ENCODE peak calls at places on chromosomes 11 and 22, in eight cellular contexts. R is mucosa of descending colon, C is GM20000, I is endothelial cell, D is right lobe of liver, H is body of pancreas, N is epithelial cell of esophagus, F is upper lobe of right lung. E is an unnamed sample.

GRCh38 chr11:5038336-5038735 is 8.0 kb upstream of the OR52J3 start:
- DNase-seq in F (no peak), I (no peak), D (no peak), C (no peak), R (no peak), N (no peak), H (no peak), E (no peak)

GRCh38 chr22:49362393-49362792 is 465.3 kb downstream of the BRD1 start:
- DNase-seq in D (no peak), R (no peak), F (no peak), C (no peak), N (no peak), I (no peak), H (no peak), E (no peak)

GRCh38 chr11:72781313-72782080 is 12.3 kb downstream of the STARD10 start:
- DNase-seq in N (peak; percentile 40), I (peak; percentile 37), R (peak; percentile 78), D (peak; percentile 67), F (peak; percentile 80), C (peak; percentile 89), H (peak; percentile 56), E (no peak)

GRCh38 chr11:3989251-3989650 is 105.3 kb upstream of the RRM1 start:
- DNase-seq in D (no peak), R (peak; percentile 30), C (no peak), H (no peak), I (peak; percentile 23), N (no peak), F (no peak), E (no peak)

GRCh38 chr11:112962854-112963367 is 1.7 kb downstream of the NCAM1 start:
- DNase-seq in R (peak; percentile 59), I (peak; percentile 44), H (peak; percentile 38), F (peak; percentile 65), C (peak; percentile 19), D (peak; percentile 48), N (no peak), E (peak; percentile 68)

GRCh38 chr22:17712441-17712840 is 61.8 kb downstream of the BID start:
- DNase-seq in H (no peak), F (no peak), I (no peak), R (no peak), D (no peak), C (no peak), N (peak; percentile 34), E (no peak)

GRCh38 chr11:62791501-62792192 is at the start of gene TMEM223:
- DNase-seq in I (peak; percentile 83), D (peak; percentile 91), N (peak; percentile 85), F (peak; percentile 95), C (peak; percentile 92), H (peak; percentile 85), R (peak; percentile 94), E (peak; percentile 95)

GRCh38 chr22:19108807-19109197 is 13.4 kb downstream of the DGCR2 start:
- DNase-seq in H (no peak), F (no peak), R (no peak), I (no peak), D (no peak), C (no peak), N (peak; percentile 74), E (peak; percentile 11)

GRCh38 chr11:65589444-65590239 is 6.0 kb downstream of the KCNK7 start:
- DNase-seq in I (no peak), H (no peak), D (no peak), N (no peak), F (no peak), C (peak; percentile 87), R (peak; percentile 31), E (no peak)

GRCh38 chr11:2574553-2575535 is 125.0 kb downstream of the KCNQ1OT1 start:
- DNase-seq in D (peak; percentile 42), C (no peak), R (peak; percentile 62), H (no peak), I (no peak), F (peak; percentile 60), N (peak; percentile 3), E (peak; percentile 90)

GRCh38 chr11:819943-820649 is 1.4 kb downstream of the PNPLA2 start:
- DNase-seq in H (peak; percentile 98), F (peak; percentile 97), D (peak; percentile 98), R (peak; percentile 95), N (peak; percentile 85), C (peak; percentile 94), I (peak; percentile 66), E (no peak)

GRCh38 chr11:12053606-12054361 is 45.4 kb upstream of the DKK3 start:
- DNase-seq in F (no peak), H (no peak), N (no peak), I (no peak), D (peak; percentile 89), C (no peak), R (no peak), E (no peak)

GRCh38 chr11:77819921-77820564 is 479 bp downstream of the RSF1 start:
- DNase-seq in N (peak; percentile 41), R (peak; percentile 69), F (peak; percentile 76), D (peak; percentile 55), I (peak; percentile 44), H (peak; percentile 40), C (peak; percentile 40), E (no peak)

GRCh38 chr11:115769891-115770290 is 265.7 kb upstream of the CADM1 start:
- DNase-seq in H (no peak), N (no peak), C (no peak), I (no peak), F (no peak), R (no peak), D (no peak), E (no peak)

GRCh38 chr11:120334894-120335462 is 1.2 kb upstream of the ARHGEF12 start:
- DNase-seq in D (peak; percentile 66), N (peak; percentile 86), H (peak; percentile 85), F (no peak), I (peak; percentile 70), R (no peak), C (peak; percentile 79), E (no peak)

DNA sequence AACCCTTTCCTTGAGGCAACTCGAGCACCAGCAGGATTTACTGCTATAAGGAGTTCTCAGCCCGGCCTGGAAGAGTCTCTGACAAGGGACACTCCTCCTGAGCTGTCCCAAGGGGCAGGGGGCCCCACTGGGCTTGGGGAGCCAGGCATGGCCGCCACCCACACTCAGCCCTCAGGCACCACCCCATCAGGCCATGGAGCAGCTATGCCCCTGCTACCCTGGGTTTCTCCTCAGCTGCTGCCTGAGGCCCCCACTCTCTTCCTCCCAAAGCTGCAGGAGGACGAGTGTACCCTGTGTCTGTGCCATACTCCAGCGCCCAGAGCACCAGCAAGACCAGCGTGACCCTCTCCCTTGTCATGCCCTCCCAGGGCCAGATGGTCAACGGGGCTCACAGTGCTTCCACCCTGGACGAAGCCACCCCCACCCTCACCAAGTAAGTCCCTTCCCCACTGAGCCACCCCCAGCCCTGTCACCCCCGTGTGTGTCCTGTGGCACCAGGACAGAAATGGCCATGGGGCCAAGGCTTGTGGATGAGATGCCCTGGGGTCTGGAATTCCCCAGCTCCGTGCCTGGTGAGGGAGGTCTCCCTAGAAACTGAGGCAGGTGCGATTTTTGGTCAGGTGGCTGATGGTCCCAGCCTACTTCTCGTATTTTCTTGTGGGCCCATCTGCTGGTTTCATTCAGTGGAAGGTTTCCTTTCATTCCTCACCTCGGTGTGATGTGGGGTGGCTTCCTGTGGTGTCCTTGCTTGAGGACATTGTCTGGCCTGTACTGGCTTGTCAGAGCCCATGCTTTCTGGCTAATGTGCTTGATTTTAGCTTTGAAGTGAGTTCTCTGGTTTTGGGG is 28.4 kb downstream of the TAB1 start:
- DNase-seq in F (no peak), R (peak; percentile 9), H (no peak), D (no peak), C (no peak), N (no peak), I (no peak), E (peak; percentile 87)
- TF ChIP-seq CTCF in F (no peak), R (no peak), H (no peak), D (no peak), C (no peak), N (no peak), I (no peak), E (no peak)

GRCh38 chr11:67118059-67118766 is 850 bp upstream of the KDM2A start:
- DNase-seq in C (peak; percentile 73), I (no peak), F (peak; percentile 83), H (peak; percentile 39), R (peak; percentile 75), D (peak; percentile 67), N (peak; percentile 32), E (peak; percentile 80)

GRCh38 chr11:67120881-67121710 is 2.0 kb downstream of the KDM2A start:
- DNase-seq in D (no peak), R (no peak), H (peak; percentile 63), F (no peak), N (peak; percentile 44), I (no peak), C (peak; percentile 67), E (no peak)

GRCh38 chr11:67118801-67119576 is at the start of gene KDM2A:
- DNase-seq in N (peak; percentile 99), C (peak; percentile 100), I (peak; percentile 99), H (peak; percentile 100), R (peak; percentile 99), F (peak; percentile 100), D (peak; percentile 99), E (peak; percentile 99)

GRCh38 chr11:67120456-67120855 is 1.4 kb downstream of the KDM2A start:
- DNase-seq in F (no peak), H (no peak), D (no peak), N (no peak), R (no peak), C (no peak), I (no peak), E (no peak)

GRCh38 chr11:67119577-67120391 is 721 bp downstream of the KDM2A start:
- DNase-seq in H (peak; percentile 18), C (peak; percentile 62), I (peak; percentile 56), N (peak; percentile 23), F (peak; percentile 67), D (peak; percentile 56), R (peak; percentile 55), E (peak; percentile 71)
- TF ChIP-seq CTCF in H (no peak), C (no peak), I (no peak), N (no peak), F (no peak), D (no peak), R (no peak), E (peak; percentile 37)

GRCh38 chr22:39362271-39362670 is 12.5 kb downstream of the SYNGR1 start:
- DNase-seq in H (no peak), N (no peak), F (no peak), I (no peak), C (no peak), R (no peak), D (no peak), E (no peak)

GRCh38 chr22:39360242-39360641 is 10.5 kb downstream of the SYNGR1 start:
- DNase-seq in H (no peak), C (no peak), N (no peak), D (no peak), I (no peak), F (no peak), R (no peak), E (no peak)

GRCh38 chr22:39360674-39361413 is 11.1 kb downstream of the SYNGR1 start:
- DNase-seq in R (no peak), I (no peak), F (no peak), N (peak; percentile 83), D (no peak), C (no peak), H (peak; percentile 40), E (no peak)

GRCh38 chr22:39362932-39363331 is 13.1 kb downstream of the SYNGR1 start:
- DNase-seq in I (no peak), H (no peak), F (no peak), C (no peak), R (no peak), D (no peak), N (no peak), E (no peak)

GRCh38 chr22:39361495-39361894 is 11.7 kb downstream of the SYNGR1 start:
- DNase-seq in D (no peak), F (no peak), I (no peak), N (no peak), H (no peak), C (no peak), R (no peak), E (no peak)
- TF ChIP-seq CTCF in D (no peak), F (no peak), I (no peak), N (no peak), H (no peak), C (no peak), R (no peak), E (no peak)

GRCh38 chr11:132137289-132137980 is 767.0 kb downstream of the NTM start:
- DNase-seq in I (no peak), H (no peak), C (no peak), R (no peak), N (no peak), D (no peak), F (no peak), E (no peak)
- TF ChIP-seq CTCF in I (no peak), H (no peak), C (no peak), R (no peak), N (no peak), D (no peak), F (no peak), E (no peak)

E was measured in chondrocyte.